ENCODE peak calls at places on chromosomes 4 and X, in four cellular contexts. J is uterus, G is tibial artery, Y is BJ. Q is an unnamed sample.
A peak's percentile ranks its signal among the peaks of the same experiment; 100 is the strongest.

GRCh38 chrX:104854790-104855340 is 288.9 kb downstream of the IL1RAPL2 start:
- DNase-seq in Y (no peak), G (no peak), J (no peak), Q (no peak)

GRCh38 chr4:177008071-177008835 is 215.5 kb upstream of the VEGFC start:
- DNase-seq in J (no peak), Y (no peak), G (no peak), Q (no peak)

GRCh38 chr4:3344596-3344995 is 51.8 kb downstream of the RGS12 start:
- DNase-seq in Y (no peak), J (no peak), G (no peak), Q (no peak)

GRCh38 chrX:129823115-129823514 is 20.6 kb downstream of the ZDHHC9 start:
- DNase-seq in Y (no peak), G (peak; percentile 26), J (peak; percentile 22), Q (no peak)

GRCh38 chr4:56570041-56570440 is 64.5 kb downstream of the ARL9 start:
- DNase-seq in J (no peak), G (no peak), Y (no peak), Q (peak; percentile 9)

GRCh38 chr4:173288296-173288695 is 45.9 kb downstream of the HMGB2 start:
- DNase-seq in Y (no peak), G (peak; percentile 80), J (peak; percentile 29), Q (peak; percentile 17)

GRCh38 chrX:9352683-9353430 is 112.0 kb upstream of the TBL1X start:
- DNase-seq in J (no peak), Y (no peak), G (no peak), Q (no peak)

GRCh38 chrX:150482537-150483217 is 85.7 kb upstream of the MTM1 start:
- DNase-seq in Y (peak; percentile 4), G (no peak), J (no peak), Q (no peak)

GRCh38 chr4:186904104-186904503 is 180.4 kb upstream of the FAT1 start:
- DNase-seq in J (no peak), G (no peak), Y (peak; percentile 76), Q (peak; percentile 84)

GRCh38 chr4:174198396-174199179 is 84.9 kb downstream of the FBXO8 start:
- DNase-seq in G (no peak), J (no peak), Y (peak; percentile 47), Q (peak; percentile 37)

GRCh38 chrX:150926791-150927190 is 28.3 kb upstream of the CD99L2 start:
- DNase-seq in J (no peak), G (no peak), Y (no peak), Q (no peak)

GRCh38 chr4:73257995-73258667 is 467 bp downstream of the ANKRD17 start:
- DNase-seq in Y (no peak), G (peak; percentile 26), J (peak; percentile 31), Q (no peak)

GRCh38 chr4:142129931-142130330 is 493.5 kb downstream of the IL15 start:
- DNase-seq in Y (no peak), G (no peak), J (no peak), Q (no peak)

GRCh38 chr4:112167790-112168189 is 22.5 kb downstream of the FAM241A start:
- DNase-seq in G (no peak), J (no peak), Y (no peak), Q (no peak)

GRCh38 chr4:145679991-145680455 is at the start of gene C4orf51:
- DNase-seq in G (no peak), J (no peak), Y (peak; percentile 27), Q (peak; percentile 9)

GRCh38 chr4:158817562-158818370 is 48.9 kb downstream of the FNIP2 start:
- DNase-seq in Y (no peak), J (no peak), G (no peak), Q (no peak)

GRCh38 chrX:41180194-41180902 is 95.1 kb downstream of the USP9X start:
- DNase-seq in G (peak; percentile 33), Y (peak; percentile 6), J (peak; percentile 39), Q (peak; percentile 3)

GRCh38 chrX:107447642-107448041 is 1.8 kb upstream of the FRMPD3 start:
- DNase-seq in G (no peak), Y (no peak), J (no peak), Q (no peak)

GRCh38 chrX:141668371-141668770 is 30.2 kb downstream of the SPANXD start:
- DNase-seq in J (no peak), G (no peak), Y (no peak), Q (no peak)

GRCh38 chrX:16826207-16826606 is 39.9 kb downstream of the TXLNG start:
- DNase-seq in J (no peak), Y (no peak), G (no peak), Q (no peak)

GRCh38 chr4:125254111-125254510 is 60.6 kb upstream of the FAT4 start:
- DNase-seq in J (no peak), G (no peak), Y (peak; percentile 11), Q (peak; percentile 26)

GRCh38 chr4:52263612-52264011 is 212.5 kb downstream of the SPATA18 start:
- DNase-seq in Y (no peak), J (no peak), G (peak; percentile 24), Q (no peak)

GRCh38 chrX:10509397-10509796 is 111.0 kb downstream of the MID1 start:
- DNase-seq in Y (no peak), G (no peak), J (no peak), Q (no peak)

GRCh38 chr4:83644677-83645639 is 109.0 kb downstream of the GPAT3 start:
- DNase-seq in G (no peak), Y (no peak), J (no peak), Q (no peak)

GRCh38 chr4:926538-926937 is 5.6 kb downstream of the GAK start:
- DNase-seq in Y (no peak), J (no peak), G (no peak), Q (no peak)

GRCh38 chr4:94827481-94828110 is 69.8 kb downstream of the BMPR1B start:
- DNase-seq in J (no peak), G (no peak), Y (peak; percentile 37), Q (peak; percentile 21)

GRCh38 chrX:1582686-1583437 is 8.5 kb upstream of the AKAP17A start:
- DNase-seq in J (no peak), G (no peak), Y (no peak), Q (no peak)

GRCh38 chr4:3304831-3305609 is 12.2 kb downstream of the RGS12 start:
- DNase-seq in J (peak; percentile 50), G (peak; percentile 29), Y (no peak), Q (no peak)

GRCh38 chr4:176404591-176404990 is 84.8 kb downstream of the SPCS3 start:
- DNase-seq in J (no peak), Y (peak; percentile 21), G (no peak), Q (no peak)

GRCh38 chrX:17546356-17546755 is 171.4 kb downstream of the NHS start:
- DNase-seq in G (no peak), Y (no peak), J (no peak), Q (no peak)

GRCh38 chrX:114584434-114584943 is 603 bp downstream of the HTR2C start:
- DNase-seq in G (no peak), Y (no peak), J (no peak), Q (no peak)

GRCh38 chrX:114584983-114585842 is 1.3 kb downstream of the HTR2C start:
- DNase-seq in Y (no peak), G (no peak), J (no peak), Q (no peak)

GRCh38 chrX:114582264-114582632 is 1.6 kb upstream of the HTR2C start:
- DNase-seq in Y (no peak), G (no peak), J (no peak), Q (no peak)

GRCh38 chrX:114582698-114583395 is 1.0 kb upstream of the HTR2C start:
- DNase-seq in G (no peak), Y (no peak), J (no peak), Q (no peak)

DNA sequence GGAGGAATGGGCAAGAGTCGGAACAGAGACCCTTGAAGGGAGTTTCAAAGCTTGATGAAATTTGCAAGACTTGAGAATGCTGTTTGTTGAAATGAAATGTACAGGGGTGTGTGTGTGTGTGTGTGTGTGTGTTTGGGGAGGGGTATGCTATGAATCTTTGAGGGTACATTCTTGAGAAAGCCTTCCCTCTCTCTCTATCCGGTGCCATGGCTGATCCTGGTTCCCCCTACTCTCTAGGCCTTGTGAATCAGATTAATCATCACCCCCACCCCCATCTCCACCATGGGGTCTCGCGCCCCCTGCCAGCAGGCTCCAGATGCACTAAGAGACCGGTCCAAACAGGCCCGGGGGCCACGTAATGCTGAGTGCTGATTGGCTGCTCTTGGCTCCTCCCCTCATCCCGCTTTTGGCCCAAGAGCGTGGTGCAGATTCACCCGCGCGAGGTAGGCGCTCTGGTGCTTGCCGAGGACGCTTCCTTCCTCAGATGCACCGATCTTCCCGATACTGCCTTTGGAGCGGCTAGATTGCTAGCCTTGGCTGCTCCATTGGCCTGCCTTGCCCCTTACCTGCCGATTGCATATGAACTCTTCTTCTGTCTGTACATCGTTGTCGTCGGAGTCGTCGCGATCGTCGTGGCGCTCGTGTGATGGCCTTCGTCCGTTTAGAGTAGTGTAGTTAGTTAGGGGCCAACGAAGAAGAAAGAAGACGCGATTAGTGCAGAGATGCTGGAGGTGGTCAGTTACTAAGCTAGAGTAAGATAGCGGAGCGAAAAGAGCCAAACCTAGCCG is at the start of gene HTR2C:
- DNase-seq in Y (no peak), G (no peak), J (no peak), Q (no peak)
- H3K4me3 ChIP-seq in Y (no peak within 1 kb of the TSS), G (no peak within 1 kb of the TSS), J (no peak within 1 kb of the TSS), Q (no peak within 1 kb of the TSS)

DNA sequence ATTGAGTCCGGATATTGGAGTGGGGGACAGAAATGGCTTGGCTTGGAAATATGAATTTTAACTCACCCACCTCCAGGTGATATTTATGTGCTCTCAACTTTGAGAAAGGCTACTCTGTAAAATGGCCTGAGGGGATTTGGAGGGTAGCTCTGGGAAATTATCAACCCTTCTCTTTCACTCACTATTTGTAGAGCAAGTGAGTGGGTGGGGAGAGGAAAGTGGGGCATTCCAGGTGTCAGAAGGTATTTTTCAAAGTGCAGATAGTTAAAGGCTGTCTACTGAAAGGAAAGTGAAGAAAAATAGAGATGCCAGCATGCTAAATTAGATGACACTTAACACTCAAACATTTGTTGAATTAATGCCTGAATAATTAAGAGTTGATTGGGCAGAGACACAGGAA is 44.1 kb downstream of the TMEM164 start:
- DNase-seq in J (no peak), G (no peak), Y (no peak), Q (no peak)
- H3K4me3 ChIP-seq in J (no peak overlapping the region), G (no peak overlapping the region), Y (no peak overlapping the region), Q (no peak overlapping the region)

GRCh38 chrX:72069380-72070160 is 62.1 kb downstream of the RTL5 start:
- DNase-seq in Y (no peak), G (no peak), J (no peak), Q (no peak)
- H3K4me3 ChIP-seq in Y (no peak overlapping the region), G (peak overlapping the region; percentile 35), J (peak overlapping the region; percentile 6), Q (no peak overlapping the region)

GRCh38 chr4:166198516-166198915 is 325.5 kb downstream of the TLL1 start:
- DNase-seq in Y (no peak), G (no peak), J (no peak), Q (no peak)
- H3K4me3 ChIP-seq in Y (no peak overlapping the region), G (no peak overlapping the region), J (no peak overlapping the region), Q (no peak overlapping the region)

Q was measured in AG04449.